ENCODE peak calls at places on chromosomes 5 and 9, in eight cellular contexts. One of them, this sample, is unnamed.

GRCh38 chr5:172834570-172835245 is 657 bp downstream of the ERGIC1 start:
- DNase-seq in PC-9: peak; percentile 26
- DNase-seq in HAP-1: peak; percentile 13
- DNase-seq in effector memory CD4-positive, alpha-beta T cell: no peak
- DNase-seq in thoracic aorta: no peak
- DNase-seq in Peyer's patch: peak; percentile 67
- DNase-seq in heart right ventricle: no peak
- DNase-seq in neuronal stem cell: no peak
- DNase-seq in this sample: no peak

GRCh38 chr5:43676083-43676840 is 73.3 kb downstream of the NNT start:
- DNase-seq in PC-9: no peak
- DNase-seq in HAP-1: no peak
- DNase-seq in effector memory CD4-positive, alpha-beta T cell: no peak
- DNase-seq in thoracic aorta: no peak
- DNase-seq in Peyer's patch: no peak
- DNase-seq in heart right ventricle: no peak
- DNase-seq in neuronal stem cell: no peak
- DNase-seq in this sample: no peak

GRCh38 chr5:26245327-26245726 is 793.1 kb downstream of the CDH9 start:
- DNase-seq in PC-9: no peak
- DNase-seq in HAP-1: no peak
- DNase-seq in effector memory CD4-positive, alpha-beta T cell: no peak
- DNase-seq in thoracic aorta: no peak
- DNase-seq in Peyer's patch: no peak
- DNase-seq in heart right ventricle: no peak
- DNase-seq in neuronal stem cell: no peak
- DNase-seq in this sample: no peak

GRCh38 chr5:138737494-138738265 is 15.5 kb upstream of the CTNNA1 start:
- DNase-seq in PC-9: peak; percentile 23
- DNase-seq in HAP-1: no peak
- DNase-seq in effector memory CD4-positive, alpha-beta T cell: no peak
- DNase-seq in thoracic aorta: no peak
- DNase-seq in Peyer's patch: no peak
- DNase-seq in heart right ventricle: no peak
- DNase-seq in neuronal stem cell: no peak
- DNase-seq in this sample: no peak

GRCh38 chr5:100644206-100644605 is 109.0 kb downstream of the FAM174A start:
- DNase-seq in PC-9: no peak
- DNase-seq in HAP-1: no peak
- DNase-seq in effector memory CD4-positive, alpha-beta T cell: no peak
- DNase-seq in thoracic aorta: no peak
- DNase-seq in Peyer's patch: no peak
- DNase-seq in heart right ventricle: no peak
- DNase-seq in neuronal stem cell: no peak
- DNase-seq in this sample: no peak

GRCh38 chr9:105333076-105333475 is 88.6 kb downstream of the SLC44A1 start:
- DNase-seq in PC-9: no peak
- DNase-seq in HAP-1: no peak
- DNase-seq in effector memory CD4-positive, alpha-beta T cell: no peak
- DNase-seq in thoracic aorta: no peak
- DNase-seq in Peyer's patch: no peak
- DNase-seq in heart right ventricle: no peak
- DNase-seq in neuronal stem cell: no peak
- DNase-seq in this sample: no peak

GRCh38 chr5:59193616-59194319 is 610.9 kb downstream of the RAB3C start:
- DNase-seq in PC-9: peak; percentile 83
- DNase-seq in HAP-1: no peak
- DNase-seq in effector memory CD4-positive, alpha-beta T cell: no peak
- DNase-seq in thoracic aorta: no peak
- DNase-seq in Peyer's patch: no peak
- DNase-seq in heart right ventricle: no peak
- DNase-seq in neuronal stem cell: no peak
- DNase-seq in this sample: no peak

GRCh38 chr9:12708562-12709298 is 15.5 kb downstream of the TYRP1 start:
- DNase-seq in PC-9: no peak
- DNase-seq in HAP-1: no peak
- DNase-seq in effector memory CD4-positive, alpha-beta T cell: no peak
- DNase-seq in thoracic aorta: no peak
- DNase-seq in Peyer's patch: no peak
- DNase-seq in heart right ventricle: no peak
- DNase-seq in neuronal stem cell: no peak
- DNase-seq in this sample: no peak

GRCh38 chr5:78666041-78666444 is 17.5 kb upstream of the LHFPL2 start:
- DNase-seq in PC-9: no peak
- DNase-seq in HAP-1: no peak
- DNase-seq in effector memory CD4-positive, alpha-beta T cell: no peak
- DNase-seq in thoracic aorta: no peak
- DNase-seq in Peyer's patch: no peak
- DNase-seq in heart right ventricle: no peak
- DNase-seq in neuronal stem cell: no peak
- DNase-seq in this sample: no peak

GRCh38 chr5:73419414-73420390 is 28.9 kb downstream of the FOXD1 start:
- DNase-seq in PC-9: no peak
- DNase-seq in HAP-1: no peak
- DNase-seq in effector memory CD4-positive, alpha-beta T cell: no peak
- DNase-seq in thoracic aorta: no peak
- DNase-seq in Peyer's patch: no peak
- DNase-seq in heart right ventricle: no peak
- DNase-seq in neuronal stem cell: no peak
- DNase-seq in this sample: no peak

GRCh38 chr5:64074533-64074932 is 91.1 kb upstream of the RNF180 start:
- DNase-seq in PC-9: peak; percentile 1
- DNase-seq in HAP-1: peak; percentile 47
- DNase-seq in effector memory CD4-positive, alpha-beta T cell: no peak
- DNase-seq in thoracic aorta: no peak
- DNase-seq in Peyer's patch: no peak
- DNase-seq in heart right ventricle: no peak
- DNase-seq in neuronal stem cell: peak; percentile 27
- DNase-seq in this sample: peak; percentile 20

GRCh38 chr5:30100929-30101328 is 1092.6 kb upstream of the CDH6 start:
- DNase-seq in PC-9: no peak
- DNase-seq in HAP-1: peak; percentile 21
- DNase-seq in effector memory CD4-positive, alpha-beta T cell: no peak
- DNase-seq in thoracic aorta: no peak
- DNase-seq in Peyer's patch: no peak
- DNase-seq in heart right ventricle: no peak
- DNase-seq in neuronal stem cell: no peak
- DNase-seq in this sample: no peak

GRCh38 chr9:89444212-89444611 is 53.7 kb downstream of the SEMA4D start:
- DNase-seq in PC-9: no peak
- DNase-seq in HAP-1: no peak
- DNase-seq in effector memory CD4-positive, alpha-beta T cell: peak; percentile 53
- DNase-seq in thoracic aorta: no peak
- DNase-seq in Peyer's patch: no peak
- DNase-seq in heart right ventricle: no peak
- DNase-seq in neuronal stem cell: no peak
- DNase-seq in this sample: no peak

GRCh38 chr9:89711866-89712265 is 107.1 kb downstream of the GADD45G start:
- DNase-seq in PC-9: no peak
- DNase-seq in HAP-1: no peak
- DNase-seq in effector memory CD4-positive, alpha-beta T cell: no peak
- DNase-seq in thoracic aorta: no peak
- DNase-seq in Peyer's patch: no peak
- DNase-seq in heart right ventricle: no peak
- DNase-seq in neuronal stem cell: no peak
- DNase-seq in this sample: no peak

DNA sequence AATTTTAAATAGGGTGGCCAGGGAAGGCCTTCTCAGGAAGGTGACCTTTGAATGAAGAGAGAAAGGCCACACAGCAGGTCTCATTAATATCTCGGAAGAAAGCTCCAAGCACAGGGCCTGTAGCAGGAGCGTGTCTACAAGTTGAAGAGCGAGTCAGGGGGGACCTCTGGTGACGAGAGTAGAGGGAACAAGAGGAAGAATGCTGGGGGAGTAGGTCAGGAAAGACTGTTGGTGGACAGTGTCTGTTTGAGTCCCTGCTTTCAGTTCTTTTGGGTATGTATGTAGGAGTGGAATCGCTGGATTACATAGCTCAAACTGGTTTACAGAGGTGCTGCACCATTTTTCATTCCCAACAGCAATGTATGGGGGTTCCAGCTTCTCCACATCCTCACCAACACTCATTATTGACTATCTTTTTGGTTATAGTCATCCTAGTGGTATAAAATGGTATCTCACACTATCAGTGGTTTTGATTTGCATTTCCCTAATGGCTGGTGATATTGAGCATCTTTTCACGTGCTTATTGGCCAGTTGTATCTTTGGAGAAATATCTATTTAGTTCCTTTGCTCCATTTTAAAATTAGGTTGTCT is 55.8 kb downstream of the NUP214 start:
- DNase-seq in PC-9: no peak
- DNase-seq in HAP-1: no peak
- DNase-seq in effector memory CD4-positive, alpha-beta T cell: no peak
- DNase-seq in thoracic aorta: no peak
- DNase-seq in Peyer's patch: no peak
- DNase-seq in heart right ventricle: no peak
- DNase-seq in neuronal stem cell: no peak
- DNase-seq in this sample: no peak
- H3K4me1 ChIP-seq in PC-9: no peaks in the 10 kb centered on the region
- H3K4me1 ChIP-seq in HAP-1: no peaks in the 10 kb centered on the region
- H3K4me1 ChIP-seq in effector memory CD4-positive, alpha-beta T cell: no peaks in the 10 kb centered on the region
- H3K4me1 ChIP-seq in thoracic aorta: no peaks in the 10 kb centered on the region
- H3K4me1 ChIP-seq in Peyer's patch: no peaks in the 10 kb centered on the region
- H3K4me1 ChIP-seq in heart right ventricle: peaks cover 19% of the 10 kb centered on the region
- H3K4me1 ChIP-seq in neuronal stem cell: peaks cover 5% of the 10 kb centered on the region
- H3K4me1 ChIP-seq in this sample: peaks cover 2% of the 10 kb centered on the region

GRCh38 chr9:26775405-26775804 is 117.2 kb downstream of the CAAP1 start:
- DNase-seq in PC-9: no peak
- DNase-seq in HAP-1: no peak
- DNase-seq in effector memory CD4-positive, alpha-beta T cell: no peak
- DNase-seq in thoracic aorta: no peak
- DNase-seq in Peyer's patch: peak; percentile 76
- DNase-seq in heart right ventricle: no peak
- DNase-seq in neuronal stem cell: no peak
- DNase-seq in this sample: no peak
- H3K4me3 ChIP-seq in PC-9: no peak overlapping the region
- H3K4me3 ChIP-seq in HAP-1: no peak overlapping the region
- H3K4me3 ChIP-seq in effector memory CD4-positive, alpha-beta T cell: no peak overlapping the region
- H3K4me3 ChIP-seq in thoracic aorta: no peak overlapping the region
- H3K4me3 ChIP-seq in Peyer's patch: no peak overlapping the region
- H3K4me3 ChIP-seq in heart right ventricle: no peak overlapping the region
- H3K4me3 ChIP-seq in neuronal stem cell: no peak overlapping the region
- H3K4me3 ChIP-seq in this sample: no peak overlapping the region

GRCh38 chr5:107519900-107520354 is 150.8 kb downstream of the EFNA5 start:
- DNase-seq in PC-9: peak; percentile 36
- DNase-seq in HAP-1: peak; percentile 96
- DNase-seq in effector memory CD4-positive, alpha-beta T cell: no peak
- DNase-seq in thoracic aorta: no peak
- DNase-seq in Peyer's patch: no peak
- DNase-seq in heart right ventricle: no peak
- DNase-seq in neuronal stem cell: peak; percentile 44
- DNase-seq in this sample: no peak
- H3K4me1 ChIP-seq in PC-9: peaks cover 3% of the 10 kb centered on the region
- H3K4me1 ChIP-seq in HAP-1: peaks cover 65% of the 10 kb centered on the region
- H3K4me1 ChIP-seq in effector memory CD4-positive, alpha-beta T cell: no peaks in the 10 kb centered on the region
- H3K4me1 ChIP-seq in thoracic aorta: peaks cover 16% of the 10 kb centered on the region
- H3K4me1 ChIP-seq in Peyer's patch: no peaks in the 10 kb centered on the region
- H3K4me1 ChIP-seq in heart right ventricle: peaks cover 3% of the 10 kb centered on the region
- H3K4me1 ChIP-seq in neuronal stem cell: peaks cover 13% of the 10 kb centered on the region
- H3K4me1 ChIP-seq in this sample: no peaks in the 10 kb centered on the region

GRCh38 chr9:136757328-136757727 is 715 bp downstream of the LCN8 start:
- DNase-seq in PC-9: no peak
- DNase-seq in HAP-1: no peak
- DNase-seq in effector memory CD4-positive, alpha-beta T cell: no peak
- DNase-seq in thoracic aorta: no peak
- DNase-seq in Peyer's patch: no peak
- DNase-seq in heart right ventricle: no peak
- DNase-seq in neuronal stem cell: no peak
- DNase-seq in this sample: no peak
- H3K4me3 ChIP-seq in PC-9: no peak overlapping the region
- H3K4me3 ChIP-seq in HAP-1: no peak overlapping the region
- H3K4me3 ChIP-seq in effector memory CD4-positive, alpha-beta T cell: no peak overlapping the region
- H3K4me3 ChIP-seq in thoracic aorta: no peak overlapping the region
- H3K4me3 ChIP-seq in Peyer's patch: no peak overlapping the region
- H3K4me3 ChIP-seq in heart right ventricle: no peak overlapping the region
- H3K4me3 ChIP-seq in neuronal stem cell: no peak overlapping the region
- H3K4me3 ChIP-seq in this sample: no peak overlapping the region

DNA sequence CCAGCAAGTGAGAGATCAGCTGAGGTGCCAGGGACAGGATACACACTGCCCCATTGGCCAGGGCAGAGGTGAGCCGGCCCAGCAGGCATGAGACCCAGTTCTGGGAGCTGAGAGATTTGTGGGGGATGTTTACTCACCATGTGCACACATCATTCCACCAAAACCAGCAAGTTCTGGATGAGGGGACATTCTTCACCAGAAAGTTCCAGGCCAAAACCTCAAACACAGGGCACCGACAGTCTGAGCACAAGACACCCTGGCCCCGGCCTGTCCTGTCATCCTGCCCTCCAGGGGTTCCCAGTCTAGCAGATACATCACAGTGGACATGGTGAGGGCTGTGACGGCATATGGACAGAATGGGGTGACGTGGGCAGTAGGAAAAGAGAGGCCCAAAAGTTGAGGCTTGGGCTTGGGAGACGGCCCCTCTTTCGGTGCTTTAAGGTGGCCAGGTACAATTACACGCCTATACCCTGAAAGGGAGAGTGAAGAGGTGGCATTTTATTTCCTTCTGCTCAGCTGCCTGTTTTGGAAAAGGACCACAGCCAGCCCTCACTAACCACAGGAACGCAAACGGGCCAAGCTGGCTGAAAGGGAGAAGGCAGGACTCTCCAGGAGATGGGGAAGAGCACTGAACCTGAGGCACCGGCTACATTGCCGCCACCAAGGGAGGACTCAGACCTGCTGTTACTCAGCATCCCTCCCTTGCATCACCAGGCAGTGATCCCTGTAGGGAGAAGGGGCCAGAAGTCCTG is 64.0 kb downstream of the SHB start:
- DNase-seq in PC-9: no peak
- DNase-seq in HAP-1: no peak
- DNase-seq in effector memory CD4-positive, alpha-beta T cell: no peak
- DNase-seq in thoracic aorta: no peak
- DNase-seq in Peyer's patch: peak; percentile 12
- DNase-seq in heart right ventricle: no peak
- DNase-seq in neuronal stem cell: no peak
- DNase-seq in this sample: no peak
- H3K4me1 ChIP-seq in PC-9: peaks cover 44% of the 10 kb centered on the region
- H3K4me1 ChIP-seq in HAP-1: no peaks in the 10 kb centered on the region
- H3K4me1 ChIP-seq in effector memory CD4-positive, alpha-beta T cell: no peaks in the 10 kb centered on the region
- H3K4me1 ChIP-seq in thoracic aorta: peaks cover 14% of the 10 kb centered on the region
- H3K4me1 ChIP-seq in Peyer's patch: no peaks in the 10 kb centered on the region
- H3K4me1 ChIP-seq in heart right ventricle: peaks cover 60% of the 10 kb centered on the region
- H3K4me1 ChIP-seq in neuronal stem cell: peaks cover 17% of the 10 kb centered on the region
- H3K4me1 ChIP-seq in this sample: peaks cover 33% of the 10 kb centered on the region

This sample was measured in NT2/D1.